ENCODE peak calls at places on chromosomes 5 and 9, in four cellular contexts. H, Y, G and U are unnamed samples.

GRCh38 chr9:106528158-106528557 is 334.8 kb upstream of the ZNF462 start:
- DNase-seq in H (no peak), Y (no peak), G (no peak), U (no peak)

GRCh38 chr9:14307989-14308750 is 5.8 kb downstream of the NFIB start:
- DNase-seq in H (no peak), Y (no peak), G (no peak), U (no peak)

GRCh38 chr5:36915653-36916052 is 39.1 kb downstream of the NIPBL start:
- DNase-seq in H (no peak), Y (no peak), G (no peak), U (peak; percentile 35)

GRCh38 chr9:131645078-131645776 is 94.6 kb downstream of the RAPGEF1 start:
- DNase-seq in H (no peak), Y (no peak), G (no peak), U (no peak)

GRCh38 chr5:136424835-136425694 is 59.7 kb upstream of the TRPC7 start:
- DNase-seq in H (peak; percentile 66), Y (no peak), G (peak; percentile 82), U (peak; percentile 33)

GRCh38 chr5:118533923-118534322 is 454.4 kb downstream of the DTWD2 start:
- DNase-seq in H (no peak), Y (no peak), G (no peak), U (no peak)

GRCh38 chr9:96874947-96875459 is 20.7 kb upstream of the ZNF782 start:
- DNase-seq in H (peak; percentile 49), Y (peak; percentile 40), G (no peak), U (peak; percentile 59)

GRCh38 chr9:75964431-75964830 is 74.0 kb downstream of the PCSK5 start:
- DNase-seq in H (peak; percentile 17), Y (no peak), G (no peak), U (no peak)

GRCh38 chr9:134928796-134929559 is 11.3 kb upstream of the FCN1 start:
- DNase-seq in H (no peak), Y (no peak), G (peak; percentile 21), U (no peak)

GRCh38 chr9:75927351-75927750 is 36.9 kb downstream of the PCSK5 start:
- DNase-seq in H (no peak), Y (no peak), G (no peak), U (no peak)

GRCh38 chr5:147073098-147073497 is 161.7 kb upstream of the STK32A start:
- DNase-seq in H (no peak), Y (no peak), G (no peak), U (no peak)

GRCh38 chr9:121652037-121652837 is 803 bp downstream of the DAB2IP start:
- DNase-seq in H (no peak), Y (no peak), G (no peak), U (no peak)
- TF ChIP-seq ELK1 in H (no peak), Y (no peak), G (no peak), U (no peak)

DNA sequence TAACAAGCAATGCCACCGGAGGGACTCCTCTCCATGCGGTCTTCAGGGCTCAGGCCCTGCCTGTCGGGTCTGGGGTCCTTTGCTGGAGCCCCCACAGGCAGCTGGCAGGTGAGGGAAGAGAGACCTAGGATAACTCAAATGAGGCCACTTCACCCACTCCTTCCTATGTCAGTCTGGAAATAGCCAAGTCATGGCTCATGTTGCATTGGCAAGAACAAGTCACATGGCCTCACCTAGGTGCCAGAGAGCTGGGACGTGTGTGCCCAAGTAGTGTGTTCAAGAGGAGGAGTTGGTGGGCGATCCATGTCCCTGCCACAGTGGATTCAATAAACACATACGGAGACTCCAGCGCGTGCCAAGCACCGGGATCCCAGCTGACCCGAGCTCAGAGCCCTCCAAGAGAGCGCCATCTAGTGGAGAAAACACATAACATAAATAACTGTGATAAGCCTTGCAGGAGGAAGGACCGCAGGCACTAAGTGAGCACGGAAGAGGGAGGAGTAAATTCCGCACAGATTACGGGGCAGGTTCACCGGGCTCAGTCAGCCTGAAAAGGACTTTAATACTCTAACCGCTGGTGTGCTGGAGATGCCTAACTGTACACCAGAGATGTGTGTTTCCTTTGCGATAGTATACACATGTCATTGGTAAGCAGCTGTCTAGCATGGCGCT is 580.8 kb downstream of the CCDC171 start:
- DNase-seq in H (peak; percentile 79), Y (no peak), G (peak; percentile 48), U (peak; percentile 48)
- TF ChIP-seq ELK1 in H (no peak), Y (no peak), G (no peak), U (no peak)

DNA sequence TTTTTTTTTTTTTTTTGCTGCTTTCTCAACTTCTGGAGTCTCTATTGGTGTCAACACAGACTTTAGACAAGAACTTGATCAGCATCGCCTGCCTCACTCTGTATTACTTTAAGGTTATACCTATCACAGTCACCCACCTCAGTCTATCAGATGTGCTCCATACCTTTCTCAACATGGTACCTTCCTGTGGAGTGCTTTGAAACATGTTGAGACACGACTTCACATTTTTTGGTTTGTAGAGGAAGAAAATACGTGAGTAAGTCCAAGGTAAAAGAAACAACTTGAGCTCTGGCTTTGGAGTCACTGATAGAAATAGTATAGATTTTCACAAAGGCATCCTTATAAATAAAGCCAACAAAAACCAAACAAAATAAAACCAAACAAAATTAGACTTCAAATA is 77.6 kb upstream of the HMHB1 start:
- DNase-seq in H (no peak), Y (no peak), G (no peak), U (no peak)
- TF ChIP-seq ELK1 in H (no peak), Y (no peak), G (no peak), U (no peak)

GRCh38 chr9:72983512-72984021 is 30.7 kb upstream of the ALDH1A1 start:
- DNase-seq in H (peak; percentile 95), Y (no peak), G (no peak), U (no peak)
- TF ChIP-seq ELK1 in H (no peak), Y (no peak), G (no peak), U (no peak)